ENCODE peak calls at places on chromosomes 13 and 19, in four cellular contexts. H is HepG2, Y is H1, D is GM12878. T is an unnamed sample.

GRCh38 chr19:38392707-38393308 is 4.3 kb downstream of the SPRED3 start:
- DNase-seq in H (peak), Y (no peak), D (no peak), T (peak)

GRCh38 chr13:102401755-102402154 is at the start of gene FGF14:
- DNase-seq in H (no peak), Y (no peak), D (no peak), T (no peak)

GRCh38 chr13:25037057-25037813 is 58.7 kb upstream of the PABPC3 start:
- DNase-seq in H (peak), Y (no peak), D (no peak), T (peak)

GRCh38 chr13:108220042-108220441 is 1.9 kb downstream of the ABHD13 start:
- DNase-seq in H (peak), Y (no peak), D (no peak), T (no peak)

GRCh38 chr13:97855570-97855970 is 97.9 kb upstream of the IPO5 start:
- DNase-seq in H (peak), Y (no peak), D (peak), T (peak)

GRCh38 chr13:34611678-34612077 is 330.4 kb upstream of the NBEA start:
- DNase-seq in H (no peak), Y (no peak), D (no peak), T (no peak)

GRCh38 chr19:37329686-37330085 is 41.2 kb upstream of the ZNF527 start:
- DNase-seq in H (peak), Y (no peak), D (no peak), T (no peak)

GRCh38 chr13:58592052-58592451 is 960.5 kb downstream of the PCDH17 start:
- DNase-seq in H (no peak), Y (no peak), D (no peak), T (no peak)

GRCh38 chr13:40974460-40975407 is 44.4 kb downstream of the ELF1 start:
- DNase-seq in H (peak), Y (no peak), D (no peak), T (peak)

GRCh38 chr19:18609717-18610051 is 3.0 kb upstream of the TMEM59L start:
- DNase-seq in H (no peak), Y (no peak), D (no peak), T (no peak)

GRCh38 chr13:101916108-101916757 is 463.8 kb downstream of the ITGBL1 start:
- DNase-seq in H (no peak), Y (peak), D (no peak), T (no peak)

GRCh38 chr19:38851622-38852230 is 1.9 kb upstream of the HNRNPL start:
- DNase-seq in H (peak), Y (peak), D (no peak), T (peak)

GRCh38 chr13:93708323-93709075 is 481.9 kb downstream of the GPC6 start:
- DNase-seq in H (no peak), Y (no peak), D (no peak), T (no peak)

GRCh38 chr19:23415034-23415433 is 19.8 kb upstream of the ZNF91 start:
- DNase-seq in H (no peak), Y (no peak), D (no peak), T (no peak)

GRCh38 chr19:3656073-3656746 is 29.6 kb upstream of the CACTIN start:
- DNase-seq in H (no peak), Y (no peak), D (no peak), T (no peak)

GRCh38 chr13:97758317-97758716 is 195.2 kb upstream of the IPO5 start:
- DNase-seq in H (no peak), Y (no peak), D (no peak), T (no peak)

GRCh38 chr13:36819811-36820140 is 754 bp downstream of the RFXAP start:
- DNase-seq in H (no peak), Y (no peak), D (no peak), T (peak)

GRCh38 chr13:32669030-32669646 is 82.9 kb downstream of the PDS5B start:
- DNase-seq in H (peak), Y (no peak), D (no peak), T (peak)

GRCh38 chr13:114120486-114121430 is 11.7 kb downstream of the RASA3 start:
- DNase-seq in H (no peak), Y (no peak), D (no peak), T (no peak)

GRCh38 chr13:114118763-114119123 is 13.7 kb downstream of the RASA3 start:
- DNase-seq in H (no peak), Y (no peak), D (no peak), T (no peak)

GRCh38 chr13:114118086-114118762 is 14.2 kb downstream of the RASA3 start:
- DNase-seq in H (peak), Y (no peak), D (no peak), T (no peak)

GRCh38 chr13:114116734-114117133 is 15.7 kb downstream of the RASA3 start:
- DNase-seq in H (no peak), Y (no peak), D (no peak), T (no peak)

GRCh38 chr13:114119196-114119595 is 13.2 kb downstream of the RASA3 start:
- DNase-seq in H (peak), Y (no peak), D (no peak), T (no peak)
- TF ChIP-seq BRCA1 in H (no peak), Y (no peak), D (no peak), T (no peak)

GRCh38 chr13:113122571-113123225 is at the start of gene F10:
- DNase-seq in H (peak), Y (no peak), D (no peak), T (peak)
- TF ChIP-seq TAF1 in H (peak), Y (peak), D (no peak), T (no peak)

GRCh38 chr13:110559429-110559943 is 2.0 kb downstream of the RAB20 start:
- DNase-seq in H (no peak), Y (no peak), D (no peak), T (no peak)
- TF ChIP-seq BRCA1 in H (no peak), Y (no peak), D (no peak), T (no peak)

GRCh38 chr19:43725468-43725867 is 9.6 kb downstream of the IRGC start:
- DNase-seq in H (no peak), Y (no peak), D (peak), T (no peak)
- TF ChIP-seq TAF1 in H (no peak), Y (no peak), D (no peak), T (no peak)

GRCh38 chr19:1455336-1456120 is 5.6 kb downstream of the APC2 start:
- DNase-seq in H (peak), Y (peak), D (no peak), T (peak)
- TF ChIP-seq BRCA1 in H (no peak), Y (no peak), D (no peak), T (no peak)

GRCh38 chr13:68808456-68808855 is 1299.2 kb upstream of the ATXN8OS start:
- DNase-seq in H (no peak), Y (no peak), D (no peak), T (no peak)
- TF ChIP-seq TAF1 in H (no peak), Y (no peak), D (no peak), T (no peak)

GRCh38 chr19:14030997-14031718 is 404 bp upstream of the IL27RA start:
- DNase-seq in H (no peak), Y (no peak), D (no peak), T (no peak)
- TF ChIP-seq BRCA1 in H (no peak), Y (no peak), D (no peak), T (no peak)

GRCh38 chr13:99256283-99256682 is 1.9 kb downstream of the GPR18 start:
- DNase-seq in H (no peak), Y (no peak), D (no peak), T (no peak)

GRCh38 chr13:99257291-99257690 is 888 bp downstream of the GPR18 start:
- DNase-seq in H (no peak), Y (no peak), D (no peak), T (no peak)

GRCh38 chr13:99255241-99255640 is 2.9 kb downstream of the GPR18 start:
- DNase-seq in H (no peak), Y (no peak), D (no peak), T (no peak)

GRCh38 chr13:99258210-99258860 is at the start of gene GPR18:
- DNase-seq in H (no peak), Y (no peak), D (peak), T (no peak)

DNA sequence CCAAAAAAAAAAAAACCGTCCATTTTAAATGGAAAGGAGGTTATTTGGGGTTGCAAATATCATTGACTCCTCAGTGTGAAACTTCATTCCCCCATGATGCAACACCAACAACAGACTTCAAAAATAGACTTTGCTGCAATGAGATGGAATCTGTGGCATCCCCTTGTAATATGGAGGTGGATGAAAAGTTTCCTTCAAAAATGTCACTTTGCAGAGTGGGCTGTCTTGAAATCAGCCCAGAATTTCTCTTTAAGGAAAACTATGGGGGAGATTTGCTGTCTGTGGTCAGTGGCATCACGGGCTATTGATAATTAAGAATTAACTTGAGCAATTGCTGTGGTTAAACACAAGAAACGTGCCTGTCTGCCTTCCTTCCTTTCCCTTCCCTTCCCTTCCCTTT is 1.5 kb downstream of the GPR18 start:
- DNase-seq in H (no peak), Y (no peak), D (no peak), T (no peak)
- TF ChIP-seq TAF1 in H (no peak), Y (no peak), D (no peak), T (no peak)

GRCh38 chr13:51452391-51453307 is at the start of gene INTS6:
- DNase-seq in H (peak), Y (peak), D (peak), T (peak)

GRCh38 chr13:51444922-51445321 is 7.9 kb downstream of the INTS6 start:
- DNase-seq in H (no peak), Y (no peak), D (no peak), T (peak)

GRCh38 chr13:51451134-51451466 is 1.7 kb downstream of the INTS6 start:
- DNase-seq in H (no peak), Y (no peak), D (no peak), T (no peak)

GRCh38 chr13:51451467-51452390 is 1.1 kb downstream of the INTS6 start:
- DNase-seq in H (peak), Y (peak), D (no peak), T (peak)

GRCh38 chr13:51449018-51449417 is 3.8 kb downstream of the INTS6 start:
- DNase-seq in H (no peak), Y (no peak), D (no peak), T (no peak)
- TF ChIP-seq BRCA1 in H (no peak), Y (no peak), D (no peak), T (no peak)

T was measured in K562.